ENCODE peak calls at places on chromosomes 6 and 20, in six cellular contexts. U is cardiac muscle cell; G is CD8-positive, alpha-beta T cell; K is A549; N is astrocyte of the spinal cord; I is IMR-90. E is an unnamed sample.

GRCh38 chr6:142883011-142883410 is 62.0 kb downstream of the HIVEP2 start:
- DNase-seq in K (no peak), G (no peak), I (peak), U (no peak), N (peak), E (no peak)

GRCh38 chr20:49538950-49539349 is 29.0 kb downstream of the PTGIS start:
- DNase-seq in G (no peak), K (no peak), U (no peak), I (no peak), N (no peak), E (no peak)

GRCh38 chr6:158086706-158087518 is 81.2 kb downstream of the SERAC1 start:
- DNase-seq in U (no peak), G (no peak), N (peak), I (no peak), K (no peak), E (no peak)

GRCh38 chr6:147390909-147391536 is 117.5 kb upstream of the SAMD5 start:
- DNase-seq in U (peak), N (peak), G (no peak), K (peak), I (peak), E (peak)

GRCh38 chr6:40948598-40948997 is 90.4 kb downstream of the UNC5CL start:
- DNase-seq in G (no peak), I (peak), U (no peak), N (no peak), K (no peak), E (peak)

GRCh38 chr6:143002686-143003085 is 57.7 kb upstream of the HIVEP2 start:
- DNase-seq in N (no peak), K (no peak), I (no peak), G (no peak), U (no peak), E (no peak)

GRCh38 chr6:46170357-46171289 is at the start of gene ENPP5:
- DNase-seq in G (peak), I (no peak), U (peak), K (no peak), N (no peak), E (peak)

GRCh38 chr6:160180706-160181105 is 59.1 kb downstream of the SLC22A1 start:
- DNase-seq in K (no peak), G (no peak), U (no peak), N (no peak), I (no peak), E (no peak)

GRCh38 chr6:93575495-93575894 is 156.1 kb upstream of the EPHA7 start:
- DNase-seq in K (no peak), G (no peak), N (no peak), I (no peak), U (no peak), E (no peak)

GRCh38 chr6:38671885-38672467 is 31.0 kb downstream of the GLO1 start:
- DNase-seq in U (peak), N (peak), K (peak), G (no peak), I (peak), E (peak)

GRCh38 chr6:158039178-158039557 is 57.5 kb downstream of the SYNJ2 start:
- DNase-seq in G (no peak), I (peak), K (no peak), N (peak), U (no peak), E (peak)

GRCh38 chr6:1266686-1267056 is 45.2 kb upstream of the FOXQ1 start:
- DNase-seq in N (no peak), U (no peak), I (no peak), K (no peak), G (no peak), E (no peak)

GRCh38 chr6:30158475-30159025 is 2.5 kb downstream of the TRIM10 start:
- DNase-seq in I (no peak), K (no peak), U (no peak), N (no peak), G (no peak), E (no peak)

GRCh38 chr6:13573255-13573654 is 1.1 kb upstream of the SIRT5 start:
- DNase-seq in N (no peak), U (no peak), K (no peak), G (no peak), I (no peak), E (no peak)

GRCh38 chr20:39800111-39800510 is 838.0 kb downstream of the DHX35 start:
- DNase-seq in G (no peak), U (no peak), I (peak), N (peak), K (no peak), E (peak)

GRCh38 chr6:156589281-156589680 is 187.9 kb upstream of the ARID1B start:
- DNase-seq in K (no peak), G (no peak), I (peak), N (peak), U (no peak), E (no peak)

GRCh38 chr6:39347906-39348585 is 25.5 kb upstream of the KCNK16 start:
- DNase-seq in N (peak), G (peak), I (peak), U (peak), K (peak), E (peak)

GRCh38 chr6:14059791-14060436 is 57.7 kb upstream of the CD83 start:
- DNase-seq in I (no peak), U (no peak), N (no peak), K (no peak), G (no peak), E (peak)

GRCh38 chr6:14501914-14502313 is 384.3 kb downstream of the CD83 start:
- DNase-seq in I (peak), G (no peak), U (no peak), K (no peak), N (no peak), E (peak)

GRCh38 chr6:148842631-148843030 is 95.8 kb downstream of the UST start:
- DNase-seq in G (no peak), U (no peak), N (no peak), K (no peak), I (no peak), E (no peak)

GRCh38 chr20:38392356-38392755 is 42.8 kb downstream of the SNHG17 start:
- DNase-seq in G (no peak), N (no peak), K (no peak), I (no peak), U (no peak), E (peak)

GRCh38 chr6:45756611-45757010 is 259.0 kb downstream of the CLIC5 start:
- DNase-seq in I (no peak), U (no peak), K (no peak), G (no peak), N (no peak), E (no peak)

GRCh38 chr6:159108438-159108985 is 60.7 kb upstream of the FNDC1 start:
- DNase-seq in G (no peak), N (no peak), K (no peak), I (no peak), U (no peak), E (no peak)

GRCh38 chr20:38617011-38617829 is 15.6 kb downstream of the ARHGAP40 start:
- DNase-seq in I (peak), K (peak), N (no peak), G (no peak), U (no peak), E (peak)

GRCh38 chr6:34656378-34657036 is 40.1 kb downstream of the ILRUN start:
- DNase-seq in G (no peak), U (no peak), I (peak), K (no peak), N (peak), E (peak)

GRCh38 chr6:116726947-116727346 is 38.6 kb downstream of the FAM162B start:
- DNase-seq in U (no peak), K (no peak), I (no peak), N (no peak), G (no peak), E (no peak)

GRCh38 chr6:130734161-130734560 is 93.0 kb upstream of the SMLR1 start:
- DNase-seq in G (no peak), N (no peak), K (no peak), I (no peak), U (no peak), E (no peak)

GRCh38 chr6:11650297-11650696 is 112.7 kb downstream of the TMEM170B start:
- DNase-seq in K (no peak), G (no peak), I (peak), U (peak), N (peak), E (peak)

GRCh38 chr6:11271637-11272036 is 39.2 kb upstream of the NEDD9 start:
- DNase-seq in G (no peak), U (no peak), I (peak), N (no peak), K (no peak), E (no peak)

GRCh38 chr6:139855741-139856206 is 481.3 kb upstream of the CITED2 start:
- DNase-seq in G (no peak), I (peak), K (no peak), U (no peak), N (peak), E (no peak)

GRCh38 chr20:32945710-32946221 is 58.5 kb downstream of the SUN5 start:
- DNase-seq in K (peak), G (no peak), I (peak), U (peak), N (peak), E (peak)

GRCh38 chr6:107539849-107540464 is 50.0 kb downstream of the SOBP start:
- DNase-seq in G (no peak), N (no peak), K (no peak), U (no peak), I (no peak), E (no peak)

GRCh38 chr6:53299331-53299835 is 49.4 kb downstream of the ELOVL5 start:
- DNase-seq in N (no peak), K (no peak), G (no peak), I (no peak), U (no peak), E (no peak)

GRCh38 chr20:37867289-37868195 is 35.4 kb upstream of the VSTM2L start:
- DNase-seq in K (no peak), U (no peak), N (no peak), I (no peak), G (no peak), E (no peak)

GRCh38 chr6:16240618-16241320 is 2.4 kb downstream of the GMPR start:
- DNase-seq in N (no peak), K (no peak), G (no peak), U (no peak), I (no peak), E (no peak)

GRCh38 chr20:48259456-48259855 is 474.2 kb upstream of the SULF2 start:
- DNase-seq in N (no peak), U (no peak), I (no peak), G (no peak), K (no peak), E (no peak)

GRCh38 chr6:29552512-29553051 is 7.0 kb downstream of the UBD start:
- DNase-seq in K (no peak), N (peak), U (peak), I (peak), G (no peak), E (peak)

GRCh38 chr6:100663219-100663863 is 198.6 kb upstream of the SIM1 start:
- DNase-seq in N (peak), G (no peak), K (no peak), I (peak), U (no peak), E (peak)

GRCh38 chr6:44800171-44800671 is 412.7 kb downstream of the CDC5L start:
- DNase-seq in U (peak), I (peak), K (peak), G (no peak), N (peak), E (peak)

GRCh38 chr6:112036088-112036637 is 17.7 kb upstream of the CCN6 start:
- DNase-seq in U (no peak), K (no peak), G (no peak), I (no peak), N (no peak), E (peak)

GRCh38 chr6:90295854-90296345 is 743 bp downstream of the BACH2 start:
- DNase-seq in I (peak), U (peak), G (peak), N (peak), K (peak), E (peak)

GRCh38 chr6:90296346-90297123 is at the start of gene BACH2:
- DNase-seq in K (peak), I (peak), U (peak), N (peak), G (peak), E (peak)

GRCh38 chr6:90294614-90294988 is 2.0 kb downstream of the BACH2 start:
- DNase-seq in K (no peak), G (peak), N (peak), I (no peak), U (peak), E (no peak)

GRCh38 chr6:90294008-90294511 is 2.6 kb downstream of the BACH2 start:
- DNase-seq in U (no peak), K (no peak), N (no peak), G (no peak), I (no peak), E (no peak)

DNA sequence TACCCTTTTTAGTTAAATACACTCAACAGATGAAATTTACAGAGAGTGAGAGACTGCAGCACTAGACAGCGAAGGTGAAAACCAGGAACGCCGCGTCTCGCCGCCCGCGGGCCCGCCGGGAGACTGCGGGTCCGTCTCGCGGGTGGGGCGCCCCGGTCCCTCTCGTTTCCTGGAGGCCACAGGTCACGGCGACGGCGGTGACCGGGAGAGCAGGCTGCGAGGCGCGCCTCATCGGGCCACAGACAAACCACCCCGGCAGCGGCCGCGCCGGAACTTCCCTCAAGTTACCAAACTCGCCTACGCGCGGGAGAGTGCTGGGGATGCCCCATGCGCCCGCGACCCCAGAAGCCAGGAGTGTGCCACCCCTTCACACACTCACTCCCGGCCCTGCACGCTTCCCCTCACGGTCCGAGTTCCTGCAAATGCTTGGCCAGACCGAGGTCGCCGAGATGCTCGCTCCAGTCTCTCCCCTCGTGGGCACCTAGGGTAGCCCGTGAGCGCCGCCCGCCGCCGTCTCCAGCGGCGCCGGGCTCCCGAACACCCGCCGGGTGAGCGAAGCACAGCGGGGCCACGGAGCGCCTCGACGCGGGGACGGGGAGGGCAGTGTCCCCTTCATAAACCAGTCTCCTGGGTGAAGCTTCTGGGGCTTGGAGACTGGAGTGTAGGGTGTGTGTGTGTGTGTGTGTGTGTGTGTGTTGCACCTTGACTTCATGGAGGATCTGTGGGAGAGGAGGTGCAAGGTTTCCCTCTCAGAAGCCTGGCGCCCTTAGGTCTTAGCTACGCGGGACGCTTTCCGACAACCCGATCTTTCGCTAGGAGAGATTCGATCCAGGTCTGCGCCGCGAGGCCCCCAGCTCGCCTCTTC is 1.4 kb downstream of the BACH2 start:
- DNase-seq in G (peak), N (peak), I (peak), U (peak), K (no peak), E (peak)
- TF ChIP-seq CTCF in G (no peak), N (peak), I (peak), U (peak), K (no peak), E (peak)

GRCh38 chr20:4766631-4767030 is 44.9 kb downstream of the PRND start:
- DNase-seq in N (no peak), G (no peak), I (no peak), U (no peak), K (no peak), E (no peak)
- H3K4me3 ChIP-seq in N (no peak), G (no peak), I (no peak), U (no peak), K (no peak), E (no peak)

DNA sequence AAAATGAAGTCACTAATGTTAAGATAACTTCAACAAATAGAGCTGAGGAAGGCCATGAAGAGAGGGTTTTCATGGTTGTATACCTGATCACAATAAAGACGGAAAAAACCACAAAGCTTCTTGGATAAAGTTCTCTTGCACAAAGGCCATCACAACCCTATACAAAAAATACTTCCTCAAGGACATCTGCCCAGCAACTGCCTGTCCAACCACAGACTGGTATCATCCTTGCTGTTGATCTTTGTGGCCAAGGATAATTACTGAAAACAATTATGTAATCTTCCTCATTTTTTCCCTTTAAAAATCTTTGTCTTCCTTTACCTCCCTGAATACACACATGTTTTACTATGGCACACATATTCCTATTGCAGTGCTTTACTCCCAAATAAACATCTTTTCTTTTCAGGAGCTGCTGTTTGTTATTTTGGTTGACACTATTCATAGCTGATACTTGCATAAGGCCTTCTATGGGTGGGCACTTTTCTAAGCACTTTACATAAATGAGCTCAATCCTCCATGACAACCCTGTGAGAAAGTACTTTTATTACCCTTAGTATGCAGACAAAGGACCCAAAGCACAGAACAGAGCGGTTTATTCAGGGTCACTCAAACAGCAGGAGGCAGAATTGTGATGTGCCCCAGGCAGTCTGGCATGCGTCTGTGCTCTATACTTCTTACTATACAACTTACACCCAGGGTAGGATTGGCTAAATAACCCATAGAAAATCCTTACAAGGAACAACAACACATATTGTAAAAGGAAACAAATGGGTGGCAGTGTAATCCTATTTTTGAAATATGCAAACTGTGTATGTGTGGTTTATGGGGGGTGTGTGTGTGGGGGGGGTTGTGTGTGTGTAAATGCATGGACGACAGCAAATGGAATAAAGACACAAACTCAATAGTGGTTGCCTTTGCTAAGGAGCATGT is 35.0 kb downstream of the SNRNP48 start:
- DNase-seq in K (no peak), N (no peak), I (no peak), G (no peak), U (no peak), E (peak)
- TF ChIP-seq CTCF in K (peak), N (no peak), I (peak), G (no peak), U (no peak), E (no peak)

GRCh38 chr6:113967777-113968176 is 3.2 kb downstream of the HDAC2 start:
- DNase-seq in I (no peak), U (no peak), K (no peak), G (no peak), N (no peak), E (no peak)

GRCh38 chr6:113969888-113970807 is 800 bp downstream of the HDAC2 start:
- DNase-seq in N (peak), K (no peak), U (peak), G (no peak), I (peak), E (peak)

GRCh38 chr6:113971786-113972185 is 838 bp upstream of the HDAC2 start:
- DNase-seq in I (no peak), G (no peak), N (peak), K (no peak), U (peak), E (peak)

GRCh38 chr6:113970808-113971676 is at the start of gene HDAC2:
- DNase-seq in N (peak), I (peak), U (peak), K (peak), G (peak), E (peak)

DNA sequence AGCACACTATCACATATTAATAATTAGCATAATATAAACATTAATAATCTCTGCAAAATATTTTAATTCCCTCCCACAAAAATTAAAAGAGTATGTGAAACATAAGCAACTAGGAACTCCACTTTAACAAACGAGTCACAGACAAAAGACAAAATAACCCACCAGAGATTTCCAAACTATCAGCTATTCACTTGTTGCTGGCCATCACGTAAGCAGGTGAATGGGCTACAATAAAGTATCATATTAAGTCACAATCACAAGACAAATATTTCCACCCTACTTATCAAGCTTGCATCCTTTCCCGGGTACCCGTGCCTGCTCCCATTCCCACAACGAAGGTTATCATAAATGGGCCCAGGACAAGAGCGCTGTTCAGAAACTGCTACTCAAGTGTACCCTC is 2.5 kb downstream of the HDAC2 start:
- DNase-seq in U (no peak), G (no peak), N (no peak), I (no peak), K (no peak), E (no peak)
- H3K4me3 ChIP-seq in U (peak), G (no peak), N (peak), I (peak), K (no peak), E (peak)

DNA sequence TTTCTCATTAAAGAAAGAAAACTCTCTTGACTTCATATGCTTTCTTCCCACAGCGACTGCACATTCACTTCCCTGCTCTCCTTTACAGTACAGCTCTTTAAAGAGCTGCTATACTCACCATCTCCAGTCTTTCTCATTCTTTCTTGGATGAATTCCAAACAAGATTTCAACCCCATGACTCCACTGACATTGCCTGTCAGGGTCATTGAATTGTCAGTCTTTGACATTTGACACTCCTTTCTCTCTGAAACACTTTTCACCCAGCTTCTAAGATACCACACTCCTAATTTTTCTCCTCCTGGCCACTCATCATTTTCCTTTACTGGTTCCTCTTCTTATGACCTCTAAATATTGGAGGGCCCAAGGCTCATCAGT is 811 bp upstream of the ARMH2 start:
- DNase-seq in G (no peak), N (no peak), I (no peak), K (no peak), U (no peak), E (peak)
- TF ChIP-seq CTCF in G (no peak), N (no peak), I (no peak), K (no peak), U (no peak), E (no peak)

E was measured in epithelial cell of esophagus.